ENCODE peak calls at places on chromosomes 3 and 15, in four cellular contexts. C is K562, O is H1, W is IMR-90. Q is an unnamed sample.

GRCh38 chr3:18189651-18190050 is 235.5 kb downstream of the SATB1 start:
- DNase-seq in C (no peak), O (no peak), W (peak; percentile 19), Q (no peak)

GRCh38 chr3:195549931-195550519 is 6.9 kb upstream of the PPP1R2 start:
- DNase-seq in C (no peak), O (no peak), W (no peak), Q (peak; percentile 61)

GRCh38 chr3:189237516-189237915 is 65.7 kb downstream of the TPRG1 start:
- DNase-seq in C (no peak), O (no peak), W (no peak), Q (no peak)

GRCh38 chr3:46393554-46394434 is 13.1 kb downstream of the CCR5AS start:
- DNase-seq in C (peak; percentile 53), O (no peak), W (peak; percentile 47), Q (no peak)

GRCh38 chr3:129619726-129620162 is 13.3 kb upstream of the PLXND1 start:
- DNase-seq in C (no peak), O (no peak), W (no peak), Q (no peak)

GRCh38 chr15:96359371-96359771 is 28.9 kb downstream of the NR2F2 start:
- DNase-seq in C (no peak), O (no peak), W (no peak), Q (no peak)

GRCh38 chr3:190517696-190518095 is 3.8 kb downstream of the IL1RAP start:
- DNase-seq in C (no peak), O (no peak), W (peak; percentile 73), Q (no peak)

GRCh38 chr3:55543228-55543627 is 56.1 kb upstream of the WNT5A start:
- DNase-seq in C (no peak), O (no peak), W (no peak), Q (no peak)

GRCh38 chr15:85831415-85832113 is 36.8 kb upstream of the KLHL25 start:
- DNase-seq in C (peak; percentile 28), O (peak; percentile 71), W (peak; percentile 48), Q (no peak)

GRCh38 chr15:80099246-80099645 is 39.8 kb downstream of the ZFAND6 start:
- DNase-seq in C (no peak), O (no peak), W (no peak), Q (no peak)

GRCh38 chr3:10748040-10748439 is 68.0 kb upstream of the SLC6A11 start:
- DNase-seq in C (no peak), O (no peak), W (no peak), Q (no peak)

GRCh38 chr3:194072097-194072428 is 63.9 kb upstream of the HES1 start:
- DNase-seq in C (no peak), O (no peak), W (no peak), Q (no peak)

GRCh38 chr3:108311797-108312196 is 15.4 kb downstream of the HHLA2 start:
- DNase-seq in C (no peak), O (peak; percentile 46), W (peak; percentile 20), Q (no peak)

GRCh38 chr3:129442486-129442885 is 2.5 kb downstream of the IFT122 start:
- DNase-seq in C (no peak), O (no peak), W (no peak), Q (no peak)

GRCh38 chr3:105598047-105598796 is 231.5 kb downstream of the ALCAM start:
- DNase-seq in C (no peak), O (no peak), W (peak; percentile 96), Q (no peak)

GRCh38 chr3:193805448-193805847 is 212.4 kb downstream of the OPA1 start:
- DNase-seq in C (peak; percentile 35), O (no peak), W (peak; percentile 80), Q (no peak)

GRCh38 chr3:41881233-41881821 is 80.6 kb downstream of the ULK4 start:
- DNase-seq in C (peak; percentile 23), O (no peak), W (peak; percentile 48), Q (no peak)

GRCh38 chr15:57647791-57648130 is 56.1 kb downstream of the MYZAP start:
- DNase-seq in C (no peak), O (no peak), W (peak; percentile 5), Q (no peak)

GRCh38 chr3:139546772-139547171 is 7.2 kb upstream of the RBP1 start:
- DNase-seq in C (no peak), O (no peak), W (no peak), Q (no peak)

GRCh38 chr3:197373096-197373495 is 74.7 kb upstream of the DLG1 start:
- DNase-seq in C (no peak), O (no peak), W (no peak), Q (no peak)

GRCh38 chr15:89780601-89781000 is 4.5 kb downstream of the MESP2 start:
- DNase-seq in C (no peak), O (no peak), W (no peak), Q (no peak)
- H3K4me3 ChIP-seq in C (no peak overlapping the region), O (no peak overlapping the region), W (no peak overlapping the region), Q (no peak overlapping the region)

GRCh38 chr15:59828871-59829270 is 139.8 kb upstream of the BNIP2 start:
- DNase-seq in C (no peak), O (no peak), W (no peak), Q (no peak)

GRCh38 chr15:59830143-59830542 is 141.0 kb upstream of the BNIP2 start:
- DNase-seq in C (no peak), O (no peak), W (no peak), Q (no peak)

GRCh38 chr15:59835801-59836200 is 146.7 kb upstream of the BNIP2 start:
- DNase-seq in C (no peak), O (no peak), W (no peak), Q (no peak)

GRCh38 chr15:59830873-59831272 is 141.8 kb upstream of the BNIP2 start:
- DNase-seq in C (no peak), O (no peak), W (no peak), Q (no peak)

DNA sequence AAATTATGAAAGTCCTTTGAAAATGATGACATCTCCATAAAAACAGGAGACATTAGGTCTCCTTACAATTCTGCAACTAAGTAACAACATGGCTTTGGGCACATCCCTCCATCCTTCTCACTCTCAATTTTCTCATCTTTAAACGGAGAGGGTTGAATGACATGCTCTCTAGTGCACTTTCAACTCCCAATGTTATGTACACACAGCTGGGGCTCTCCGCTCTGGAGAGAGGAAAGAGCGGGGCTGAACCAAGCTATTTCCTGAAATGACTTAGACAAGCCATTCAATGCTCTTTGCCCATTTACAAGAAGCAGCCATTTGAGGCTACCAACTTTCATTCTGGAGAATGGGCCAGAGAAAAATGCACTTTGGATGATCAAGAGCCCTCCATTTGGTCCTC is 144.2 kb upstream of the BNIP2 start:
- DNase-seq in C (no peak), O (no peak), W (no peak), Q (no peak)
- TF ChIP-seq CHD1 in C (no peak), O (no peak), W (no peak), Q (no peak)

DNA sequence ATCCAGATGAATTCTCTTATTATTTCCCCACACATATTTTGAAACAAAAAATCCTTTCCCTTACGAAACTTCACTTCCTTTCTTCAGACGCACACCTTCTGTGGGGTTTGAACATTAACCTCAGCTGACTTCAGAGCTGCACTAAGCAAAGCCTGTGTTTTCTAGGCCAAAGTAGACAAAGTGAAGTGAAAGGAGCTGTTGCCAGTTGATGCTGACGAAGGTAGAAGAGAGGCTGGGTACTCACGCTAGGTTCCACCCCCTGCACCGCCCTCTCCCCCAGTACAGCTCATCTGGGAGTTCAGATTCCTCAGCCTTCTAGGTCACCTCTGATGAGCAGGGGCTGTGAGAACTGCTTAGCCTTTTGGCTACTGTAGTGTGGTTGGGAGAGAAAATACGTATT is 24.1 kb downstream of the DUT start:
- DNase-seq in C (no peak), O (no peak), W (peak; percentile 45), Q (no peak)
- H3K4me3 ChIP-seq in C (no peak overlapping the region), O (no peak overlapping the region), W (no peak overlapping the region), Q (no peak overlapping the region)

GRCh38 chr3:156728267-156728985 is 54.0 kb downstream of the TIPARP start:
- DNase-seq in C (no peak), O (no peak), W (peak; percentile 71), Q (no peak)
- TF ChIP-seq CHD1 in C (no peak), O (no peak), W (no peak), Q (no peak)

GRCh38 chr3:123447749-123448502 is 964 bp downstream of the ADCY5 start:
- DNase-seq in C (peak; percentile 83), O (peak; percentile 87), W (no peak), Q (no peak)
- H3K4me3 ChIP-seq in C (peak overlapping the region; percentile 30), O (peak overlapping the region; percentile 70), W (no peak overlapping the region), Q (no peak overlapping the region)

DNA sequence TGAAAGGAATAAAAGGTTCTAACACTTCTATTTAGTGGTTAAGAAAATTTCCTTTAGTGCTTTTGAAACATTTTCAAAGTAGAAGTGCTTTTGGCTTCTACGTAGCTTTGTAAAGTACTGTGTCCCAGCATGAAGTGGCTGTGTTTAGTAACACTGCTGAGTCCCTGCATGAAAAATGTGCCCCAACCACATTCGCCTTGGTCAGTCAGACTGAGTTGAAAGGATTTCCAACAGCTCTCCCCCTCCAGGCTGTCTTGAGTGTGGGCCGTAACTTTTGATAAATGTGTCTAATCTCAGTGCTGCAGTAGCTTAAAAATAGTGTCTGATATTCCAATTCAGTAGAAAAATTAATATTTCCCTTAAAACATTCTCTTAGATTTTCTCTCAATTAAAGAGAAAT is 115.0 kb downstream of the NR1D2 start:
- DNase-seq in C (no peak), O (no peak), W (peak; percentile 53), Q (no peak)
- TF ChIP-seq CHD1 in C (no peak), O (no peak), W (no peak), Q (no peak)

GRCh38 chr3:14554715-14555114 is 14.6 kb upstream of the GRIP2 start:
- DNase-seq in C (no peak), O (no peak), W (no peak), Q (no peak)

GRCh38 chr3:14552717-14553116 is 12.6 kb upstream of the GRIP2 start:
- DNase-seq in C (no peak), O (no peak), W (no peak), Q (no peak)

GRCh38 chr3:14552041-14552648 is 12.0 kb upstream of the GRIP2 start:
- DNase-seq in C (no peak), O (no peak), W (no peak), Q (no peak)

GRCh38 chr3:14558029-14558428 is 17.9 kb upstream of the GRIP2 start:
- DNase-seq in C (no peak), O (no peak), W (no peak), Q (no peak)

DNA sequence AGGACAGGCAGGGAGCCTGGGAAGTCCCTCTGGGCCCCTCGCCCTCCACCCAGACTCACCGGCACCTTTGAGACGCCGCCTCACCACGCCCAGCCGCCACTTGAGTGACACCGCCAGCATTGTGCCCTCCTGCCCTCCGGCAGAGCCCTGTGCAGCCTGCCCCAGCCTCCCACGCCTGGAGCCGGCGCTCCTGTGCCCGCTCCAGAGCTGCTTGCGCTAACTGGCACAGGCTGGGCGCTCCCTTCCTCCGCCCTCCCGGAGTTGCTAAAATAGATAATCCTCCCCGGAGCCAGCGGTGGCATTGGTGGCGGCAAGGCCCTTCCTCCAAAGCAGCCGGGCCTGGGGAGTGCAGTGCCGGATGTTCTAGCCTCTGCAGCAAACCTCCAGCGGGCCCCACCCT is 15.7 kb upstream of the GRIP2 start:
- DNase-seq in C (no peak), O (peak; percentile 80), W (no peak), Q (no peak)
- H3K4me3 ChIP-seq in C (no peak overlapping the region), O (no peak overlapping the region), W (no peak overlapping the region), Q (no peak overlapping the region)

GRCh38 chr3:179852117-179852886 is 184.4 kb downstream of the PEX5L start:
- DNase-seq in C (no peak), O (no peak), W (peak; percentile 92), Q (no peak)
- TF ChIP-seq CHD1 in C (no peak), O (no peak), W (no peak), Q (no peak)